ENCODE peak calls at places on chromosomes 6 and 20, in four cellular contexts. H is GM06990, Q is heart left ventricle, W is GM12865. S is an unnamed sample.

GRCh38 chr6:161151059-161151645 is 122.7 kb downstream of the AGPAT4 start:
- DNase-seq in W (no peak), Q (no peak), H (no peak), S (no peak)

GRCh38 chr6:89021629-89022028 is 58.2 kb upstream of the RNGTT start:
- DNase-seq in W (no peak), H (no peak), Q (no peak), S (no peak)

GRCh38 chr20:63636752-63637633 is 10.1 kb upstream of the GMEB2 start:
- DNase-seq in Q (no peak), H (no peak), W (no peak), S (no peak)

GRCh38 chr6:79031821-79032590 is 46.0 kb downstream of the PHIP start:
- DNase-seq in Q (no peak), H (no peak), W (no peak), S (no peak)

GRCh38 chr20:64077094-64077493 is 2.2 kb downstream of the RGS19 start:
- DNase-seq in H (peak; percentile 75), W (peak; percentile 76), Q (no peak), S (peak; percentile 70)

GRCh38 chr20:15700147-15700765 is 873.0 kb downstream of the KIF16B start:
- DNase-seq in Q (no peak), H (no peak), W (no peak), S (no peak)

GRCh38 chr6:70538364-70538763 is 28.4 kb upstream of the SDHAF4 start:
- DNase-seq in Q (no peak), H (peak; percentile 29), W (peak; percentile 35), S (peak; percentile 40)

GRCh38 chr20:4471221-4471620 is 250.5 kb upstream of the PRND start:
- DNase-seq in W (no peak), H (no peak), Q (no peak), S (no peak)

GRCh38 chr20:46230811-46231282 is 77.5 kb downstream of the CDH22 start:
- DNase-seq in W (no peak), H (no peak), Q (no peak), S (no peak)

GRCh38 chr6:53679446-53679933 is 13.9 kb upstream of the KLHL31 start:
- DNase-seq in W (peak; percentile 28), H (no peak), Q (no peak), S (peak; percentile 27)

GRCh38 chr6:137903933-137904821 is 37.1 kb downstream of the TNFAIP3 start:
- DNase-seq in Q (no peak), W (peak; percentile 81), H (peak; percentile 71), S (peak; percentile 26)

GRCh38 chr20:31706607-31707257 is 15.9 kb downstream of the BCL2L1 start:
- DNase-seq in H (no peak), W (no peak), Q (no peak), S (no peak)

GRCh38 chr6:131199568-131200272 is 64.5 kb downstream of the AKAP7 start:
- DNase-seq in W (peak; percentile 92), H (peak; percentile 68), Q (no peak), S (peak; percentile 66)

GRCh38 chr6:106981901-106982300 is 7.4 kb upstream of the CD24 start:
- DNase-seq in Q (no peak), W (no peak), H (no peak), S (no peak)

GRCh38 chr6:347232-347631 is 44.3 kb upstream of the IRF4 start:
- DNase-seq in Q (peak; percentile 25), W (peak; percentile 68), H (no peak), S (peak; percentile 82)

GRCh38 chr20:17796096-17796563 is 96.4 kb downstream of the BANF2 start:
- DNase-seq in Q (no peak), W (no peak), H (no peak), S (no peak)

GRCh38 chr20:33852971-33853813 is 42.0 kb downstream of the CHMP4B start:
- DNase-seq in H (no peak), Q (no peak), W (no peak), S (no peak)

GRCh38 chr6:36912583-36912982 is 26.8 kb downstream of the C6orf89 start:
- DNase-seq in H (peak; percentile 39), Q (no peak), W (peak; percentile 92), S (peak; percentile 65)

GRCh38 chr20:37687478-37687805 is 6.4 kb upstream of the CTNNBL1 start:
- DNase-seq in W (no peak), Q (no peak), H (no peak), S (no peak)

GRCh38 chr20:25103526-25103925 is 21.6 kb upstream of the VSX1 start:
- DNase-seq in H (no peak), W (no peak), Q (no peak), S (no peak)

GRCh38 chr6:110317646-110318045 is 40.5 kb downstream of the METTL24 start:
- DNase-seq in Q (no peak), H (no peak), W (no peak), S (no peak)

GRCh38 chr6:11527274-11527870 is 10.2 kb upstream of the TMEM170B start:
- DNase-seq in W (no peak), H (no peak), Q (no peak), S (no peak)

DNA sequence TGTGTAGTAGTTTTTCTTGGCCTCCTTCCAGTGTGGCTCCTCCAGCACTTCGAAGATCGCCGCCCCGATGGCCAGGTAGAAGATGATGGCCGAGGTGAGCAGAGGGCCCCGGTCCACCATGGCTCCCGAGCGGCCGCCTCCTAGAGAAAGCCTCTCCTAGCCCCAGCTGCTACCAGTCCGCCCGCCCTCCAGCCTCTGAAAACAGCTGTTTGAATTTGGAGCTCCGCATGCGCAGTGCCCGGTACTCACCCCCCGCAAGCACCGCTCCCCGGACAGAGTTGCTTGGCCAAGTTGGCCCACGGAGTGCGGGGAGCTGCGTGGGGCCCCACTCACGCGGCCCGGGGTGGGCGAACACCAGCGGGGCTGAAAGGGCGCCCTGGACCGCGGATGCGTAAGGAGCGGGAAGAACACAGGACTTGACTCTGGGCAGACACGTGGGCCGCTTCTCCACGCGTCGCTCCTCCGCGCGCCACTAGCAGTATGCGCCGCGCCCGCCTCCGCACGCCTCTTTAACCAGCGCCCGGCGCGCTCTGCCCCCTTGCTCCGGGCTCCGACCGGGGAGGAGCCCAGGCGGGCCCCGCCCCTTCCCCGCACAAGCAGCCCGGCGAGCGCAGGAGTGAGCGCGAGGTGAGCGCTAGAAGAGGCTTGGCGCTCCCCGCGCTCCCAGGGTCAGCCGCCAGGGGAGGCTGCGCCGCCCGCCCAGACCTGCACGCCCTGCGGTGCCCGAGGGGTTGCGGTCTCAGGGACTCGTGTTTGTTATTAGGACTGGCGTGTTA is at the start of gene KCNK5:
- DNase-seq in H (peak; percentile 83), Q (peak; percentile 89), W (peak; percentile 36), S (peak; percentile 88)
- TF ChIP-seq CTCF in H (peak; percentile 55), Q (peak; percentile 15), W (peak; percentile 15), S (peak; percentile 46)

GRCh38 chr6:135739288-135739687 is 112.2 kb upstream of the PDE7B start:
- DNase-seq in W (no peak), Q (no peak), H (no peak), S (no peak)

GRCh38 chr6:135738646-135739045 is 112.9 kb upstream of the PDE7B start:
- DNase-seq in W (no peak), Q (no peak), H (no peak), S (no peak)

GRCh38 chr6:135740580-135740979 is 110.9 kb upstream of the PDE7B start:
- DNase-seq in W (no peak), H (no peak), Q (no peak), S (no peak)

GRCh38 chr6:135748189-135748588 is 103.3 kb upstream of the PDE7B start:
- DNase-seq in W (no peak), Q (no peak), H (no peak), S (no peak)

DNA sequence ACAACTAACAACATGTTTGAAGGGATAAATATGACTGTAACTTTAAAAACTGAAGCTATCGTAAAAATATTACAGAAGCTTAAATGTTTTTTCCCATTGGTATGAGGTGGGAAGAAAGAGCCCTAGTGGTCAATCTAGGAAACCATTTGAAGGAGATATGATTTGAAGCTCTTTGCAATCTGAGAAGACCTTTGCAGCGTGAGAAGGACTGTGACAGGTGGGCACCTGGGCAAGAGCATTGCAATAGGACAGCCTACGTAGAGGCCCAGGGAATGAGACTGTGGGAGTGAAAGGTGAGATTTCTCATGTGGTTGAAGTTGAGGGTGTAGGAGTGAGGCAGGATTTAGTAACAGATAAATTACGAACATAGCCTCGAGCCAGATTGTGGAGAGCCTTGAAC is 108.0 kb upstream of the PDE7B start:
- DNase-seq in W (no peak), Q (no peak), H (no peak), S (no peak)
- TF ChIP-seq CTCF in W (no peak), Q (no peak), H (no peak), S (no peak)

GRCh38 chr6:14584450-14584849 is 466.9 kb downstream of the CD83 start:
- DNase-seq in H (no peak), Q (no peak), W (no peak), S (no peak)
- TF ChIP-seq CTCF in H (no peak), Q (peak; percentile 17), W (no peak), S (no peak)

GRCh38 chr6:7000825-7001777 is 106.7 kb upstream of the RREB1 start:
- DNase-seq in H (no peak), W (no peak), Q (no peak), S (no peak)
- TF ChIP-seq CTCF in H (no peak), W (no peak), Q (no peak), S (no peak)

GRCh38 chr20:32793059-32793458 is 26.7 kb upstream of the MAPRE1 start:
- DNase-seq in H (no peak), W (no peak), Q (no peak), S (no peak)

GRCh38 chr20:32790751-32791057 is 28.5 kb downstream of the DNMT3B start:
- DNase-seq in Q (no peak), W (no peak), H (no peak), S (no peak)

GRCh38 chr20:32792316-32792715 is 27.4 kb upstream of the MAPRE1 start:
- DNase-seq in W (peak; percentile 72), Q (no peak), H (peak; percentile 70), S (peak; percentile 81)

GRCh38 chr20:32787168-32787567 is 25.0 kb downstream of the DNMT3B start:
- DNase-seq in W (no peak), H (no peak), Q (no peak), S (no peak)

DNA sequence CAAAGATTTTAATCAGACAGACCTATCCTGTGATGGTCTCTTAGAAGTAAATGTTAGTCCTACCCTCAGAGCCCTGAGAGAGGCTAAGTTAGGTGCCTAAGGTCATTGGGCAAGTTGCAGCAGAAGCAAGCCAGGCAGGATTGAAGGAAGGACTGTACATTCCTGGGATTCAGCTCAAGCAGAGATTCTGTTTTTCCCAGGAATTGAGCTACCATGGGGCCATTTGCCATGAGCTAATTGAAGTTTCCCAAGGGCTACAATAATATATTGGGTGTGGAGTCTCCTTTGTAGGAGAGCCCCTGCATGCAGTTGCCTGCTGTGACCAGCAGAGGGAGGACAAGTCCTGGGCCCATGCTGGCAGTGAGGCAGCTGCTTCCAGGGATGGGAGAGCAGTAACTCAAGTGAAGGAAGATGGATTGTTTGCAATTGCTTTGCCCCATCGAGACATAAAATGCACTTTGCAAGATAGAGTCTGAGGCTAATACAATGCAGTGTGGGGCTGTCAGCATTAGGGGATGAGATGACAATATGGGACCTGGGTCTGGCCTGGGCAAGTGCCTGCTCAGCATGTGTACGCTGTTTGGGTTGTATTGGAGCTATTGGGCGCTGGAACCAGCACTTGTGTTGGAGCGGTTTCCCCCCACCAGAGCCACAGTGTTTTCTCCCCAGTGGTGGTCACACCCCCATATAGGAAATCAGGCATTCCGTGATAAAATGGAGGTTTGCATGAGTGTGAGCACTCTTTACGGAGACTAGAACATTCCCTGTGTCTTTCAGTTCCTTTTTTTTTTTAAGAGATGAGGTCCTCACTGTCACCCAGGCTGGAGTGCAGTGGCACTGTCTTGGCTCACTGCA is 27.9 kb downstream of the DNMT3B start:
- DNase-seq in H (no peak), W (peak; percentile 77), Q (peak; percentile 87), S (peak; percentile 89)
- TF ChIP-seq CTCF in H (peak; percentile 99), W (peak; percentile 99), Q (peak; percentile 99), S (peak; percentile 99)

S was measured in GM13977.